ENCODE peak calls at places on chromosomes 16 and 17, in ten cellular contexts. One of them, this sample, is unnamed.

GRCh38 chr16:53052519-53053501 is at the start of gene CHD9NB:
- DNase-seq in tibial artery: no peak
- DNase-seq in A549: peak
- DNase-seq in endothelial cell of umbilical vein: peak
- DNase-seq in AG10803: peak
- DNase-seq in gastrocnemius medialis: no peak
- DNase-seq in HepG2: peak
- DNase-seq in fibroblast of lung: peak
- DNase-seq in BE2C: peak
- DNase-seq in neural progenitor cell: no peak
- DNase-seq in this sample: peak

GRCh38 chr16:491225-491919 is 36.1 kb upstream of the CAPN15 start:
- DNase-seq in tibial artery: no peak
- DNase-seq in A549: no peak
- DNase-seq in endothelial cell of umbilical vein: no peak
- DNase-seq in AG10803: no peak
- DNase-seq in gastrocnemius medialis: no peak
- DNase-seq in HepG2: no peak
- DNase-seq in fibroblast of lung: no peak
- DNase-seq in BE2C: no peak
- DNase-seq in neural progenitor cell: no peak
- DNase-seq in this sample: no peak

GRCh38 chr17:4559851-4560820 is at the start of gene GGT6:
- DNase-seq in tibial artery: no peak
- DNase-seq in A549: no peak
- DNase-seq in endothelial cell of umbilical vein: no peak
- DNase-seq in AG10803: no peak
- DNase-seq in gastrocnemius medialis: no peak
- DNase-seq in HepG2: no peak
- DNase-seq in fibroblast of lung: no peak
- DNase-seq in BE2C: no peak
- DNase-seq in neural progenitor cell: no peak
- DNase-seq in this sample: no peak

GRCh38 chr16:24309222-24309905 is 53.2 kb downstream of the CACNG3 start:
- DNase-seq in tibial artery: no peak
- DNase-seq in A549: peak
- DNase-seq in endothelial cell of umbilical vein: peak
- DNase-seq in AG10803: peak
- DNase-seq in gastrocnemius medialis: no peak
- DNase-seq in HepG2: peak
- DNase-seq in fibroblast of lung: peak
- DNase-seq in BE2C: peak
- DNase-seq in neural progenitor cell: peak
- DNase-seq in this sample: peak

GRCh38 chr17:78970834-78971763 is 8.6 kb downstream of the LGALS3BP start:
- DNase-seq in tibial artery: peak
- DNase-seq in A549: peak
- DNase-seq in endothelial cell of umbilical vein: peak
- DNase-seq in AG10803: peak
- DNase-seq in gastrocnemius medialis: peak
- DNase-seq in HepG2: peak
- DNase-seq in fibroblast of lung: peak
- DNase-seq in BE2C: peak
- DNase-seq in neural progenitor cell: peak
- DNase-seq in this sample: peak

GRCh38 chr17:2704031-2704889 is 7.3 kb downstream of the CLUH start:
- DNase-seq in tibial artery: peak
- DNase-seq in A549: no peak
- DNase-seq in endothelial cell of umbilical vein: no peak
- DNase-seq in AG10803: no peak
- DNase-seq in gastrocnemius medialis: peak
- DNase-seq in HepG2: no peak
- DNase-seq in fibroblast of lung: no peak
- DNase-seq in BE2C: no peak
- DNase-seq in neural progenitor cell: no peak
- DNase-seq in this sample: no peak

GRCh38 chr17:66664336-66664735 is 170.6 kb upstream of the CACNG5 start:
- DNase-seq in tibial artery: no peak
- DNase-seq in A549: no peak
- DNase-seq in endothelial cell of umbilical vein: no peak
- DNase-seq in AG10803: no peak
- DNase-seq in gastrocnemius medialis: no peak
- DNase-seq in HepG2: no peak
- DNase-seq in fibroblast of lung: no peak
- DNase-seq in BE2C: no peak
- DNase-seq in neural progenitor cell: no peak
- DNase-seq in this sample: no peak

GRCh38 chr17:33730131-33730530 is 437.0 kb upstream of the ASIC2 start:
- DNase-seq in tibial artery: no peak
- DNase-seq in A549: no peak
- DNase-seq in endothelial cell of umbilical vein: no peak
- DNase-seq in AG10803: no peak
- DNase-seq in gastrocnemius medialis: no peak
- DNase-seq in HepG2: no peak
- DNase-seq in fibroblast of lung: no peak
- DNase-seq in BE2C: no peak
- DNase-seq in neural progenitor cell: no peak
- DNase-seq in this sample: no peak

DNA sequence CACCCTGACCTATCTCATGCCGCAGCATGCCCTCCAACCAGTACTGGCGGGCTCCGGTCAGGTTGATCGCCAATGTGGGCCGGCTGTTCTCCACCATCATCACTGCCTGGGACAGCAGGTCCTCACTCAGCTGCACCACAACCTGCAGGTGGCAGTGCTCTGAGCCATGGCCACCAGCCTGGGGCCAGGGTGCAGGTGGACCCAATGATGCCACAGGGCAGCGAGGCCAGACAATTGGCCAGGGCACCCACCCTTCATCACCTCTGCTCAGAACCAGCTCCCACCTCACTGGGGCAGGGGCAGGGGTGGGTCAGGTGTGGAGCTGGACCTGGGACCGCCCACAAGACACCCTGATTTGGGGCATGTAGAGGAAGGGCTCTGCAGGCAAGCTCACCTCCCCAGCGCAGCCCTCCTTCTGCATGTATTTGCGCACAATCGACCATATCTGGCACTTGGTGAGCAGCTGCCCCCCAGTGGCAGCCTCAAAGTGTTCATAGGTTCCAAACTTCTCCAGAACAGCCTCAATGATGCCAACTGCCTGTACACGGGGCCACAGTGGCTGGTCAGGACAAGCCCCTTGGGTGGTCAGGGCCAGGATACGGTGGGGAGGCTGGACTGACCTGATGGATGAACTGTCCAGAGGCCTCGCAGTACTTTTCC is 4.2 kb downstream of the MATCAP1 start:
- DNase-seq in tibial artery: no peak
- DNase-seq in A549: peak
- DNase-seq in endothelial cell of umbilical vein: no peak
- DNase-seq in AG10803: no peak
- DNase-seq in gastrocnemius medialis: no peak
- DNase-seq in HepG2: no peak
- DNase-seq in fibroblast of lung: no peak
- DNase-seq in BE2C: no peak
- DNase-seq in neural progenitor cell: no peak
- DNase-seq in this sample: no peak
- TF ChIP-seq CTCF in tibial artery: no peak
- TF ChIP-seq CTCF in A549: peak
- TF ChIP-seq CTCF in endothelial cell of umbilical vein: no peak
- TF ChIP-seq CTCF in AG10803: peak
- TF ChIP-seq CTCF in gastrocnemius medialis: no peak
- TF ChIP-seq CTCF in HepG2: peak
- TF ChIP-seq CTCF in fibroblast of lung: peak
- TF ChIP-seq CTCF in BE2C: peak
- TF ChIP-seq CTCF in neural progenitor cell: peak
- TF ChIP-seq CTCF in this sample: peak

DNA sequence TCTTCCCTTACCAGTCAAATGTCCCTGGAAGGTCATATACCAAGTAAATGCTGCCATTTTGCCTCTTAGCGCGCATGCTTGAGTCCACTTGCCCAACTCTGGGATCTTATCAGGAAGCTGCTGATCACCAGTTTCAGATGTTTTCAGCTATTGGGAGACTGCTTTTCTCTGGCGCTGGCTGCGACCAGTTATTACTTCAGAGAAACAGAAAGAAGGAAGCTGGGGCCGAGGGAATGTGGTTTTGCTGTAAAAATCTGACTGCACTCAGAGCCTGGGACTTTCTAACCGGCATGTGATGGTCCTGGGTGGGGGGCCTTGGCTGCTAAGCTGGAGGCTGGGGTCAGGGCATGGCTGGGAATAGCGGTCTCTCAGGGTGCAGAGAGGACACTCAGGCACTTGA is 145.6 kb downstream of the CYLD start:
- DNase-seq in tibial artery: no peak
- DNase-seq in A549: no peak
- DNase-seq in endothelial cell of umbilical vein: no peak
- DNase-seq in AG10803: no peak
- DNase-seq in gastrocnemius medialis: no peak
- DNase-seq in HepG2: no peak
- DNase-seq in fibroblast of lung: no peak
- DNase-seq in BE2C: no peak
- DNase-seq in neural progenitor cell: no peak
- DNase-seq in this sample: no peak
- TF ChIP-seq CTCF in tibial artery: no peak
- TF ChIP-seq CTCF in A549: no peak
- TF ChIP-seq CTCF in endothelial cell of umbilical vein: no peak
- TF ChIP-seq CTCF in AG10803: no peak
- TF ChIP-seq CTCF in gastrocnemius medialis: no peak
- TF ChIP-seq CTCF in HepG2: no peak
- TF ChIP-seq CTCF in fibroblast of lung: no peak
- TF ChIP-seq CTCF in BE2C: no peak
- TF ChIP-seq CTCF in neural progenitor cell: no peak
- TF ChIP-seq CTCF in this sample: no peak

GRCh38 chr16:77437859-77438258 is 3.0 kb upstream of the ADAMTS18 start:
- DNase-seq in tibial artery: no peak
- DNase-seq in A549: peak
- DNase-seq in endothelial cell of umbilical vein: peak
- DNase-seq in AG10803: peak
- DNase-seq in gastrocnemius medialis: no peak
- DNase-seq in HepG2: no peak
- DNase-seq in fibroblast of lung: no peak
- DNase-seq in BE2C: no peak
- DNase-seq in neural progenitor cell: peak
- DNase-seq in this sample: peak
- TF ChIP-seq CTCF in tibial artery: no peak
- TF ChIP-seq CTCF in A549: peak
- TF ChIP-seq CTCF in endothelial cell of umbilical vein: peak
- TF ChIP-seq CTCF in AG10803: peak
- TF ChIP-seq CTCF in gastrocnemius medialis: no peak
- TF ChIP-seq CTCF in HepG2: peak
- TF ChIP-seq CTCF in fibroblast of lung: peak
- TF ChIP-seq CTCF in BE2C: no peak
- TF ChIP-seq CTCF in neural progenitor cell: peak
- TF ChIP-seq CTCF in this sample: peak

DNA sequence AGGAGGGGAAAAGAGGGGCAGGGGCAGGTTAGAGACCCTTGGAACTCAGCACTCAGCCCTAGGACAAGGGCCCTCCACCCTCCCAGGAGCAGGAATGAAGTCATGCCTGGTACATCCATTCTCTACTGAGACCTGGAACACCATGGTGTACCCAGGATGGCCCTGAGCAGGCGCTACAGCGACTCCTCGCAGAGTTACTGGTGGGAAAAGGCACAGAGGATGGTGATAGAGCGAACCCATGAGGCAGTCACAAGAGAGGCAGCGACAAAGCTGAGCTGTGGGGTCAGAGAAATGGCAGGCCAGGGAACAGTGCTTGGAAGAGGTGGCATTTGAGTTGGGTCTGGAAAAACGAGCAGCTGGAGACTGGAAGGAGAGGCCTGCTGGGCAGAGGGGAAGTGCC is 37.5 kb downstream of the SRCIN1 start:
- DNase-seq in tibial artery: no peak
- DNase-seq in A549: no peak
- DNase-seq in endothelial cell of umbilical vein: no peak
- DNase-seq in AG10803: no peak
- DNase-seq in gastrocnemius medialis: no peak
- DNase-seq in HepG2: no peak
- DNase-seq in fibroblast of lung: no peak
- DNase-seq in BE2C: no peak
- DNase-seq in neural progenitor cell: peak
- DNase-seq in this sample: no peak
- TF ChIP-seq CTCF in tibial artery: no peak
- TF ChIP-seq CTCF in A549: no peak
- TF ChIP-seq CTCF in endothelial cell of umbilical vein: no peak
- TF ChIP-seq CTCF in AG10803: no peak
- TF ChIP-seq CTCF in gastrocnemius medialis: no peak
- TF ChIP-seq CTCF in HepG2: peak
- TF ChIP-seq CTCF in fibroblast of lung: no peak
- TF ChIP-seq CTCF in BE2C: peak
- TF ChIP-seq CTCF in neural progenitor cell: peak
- TF ChIP-seq CTCF in this sample: no peak

DNA sequence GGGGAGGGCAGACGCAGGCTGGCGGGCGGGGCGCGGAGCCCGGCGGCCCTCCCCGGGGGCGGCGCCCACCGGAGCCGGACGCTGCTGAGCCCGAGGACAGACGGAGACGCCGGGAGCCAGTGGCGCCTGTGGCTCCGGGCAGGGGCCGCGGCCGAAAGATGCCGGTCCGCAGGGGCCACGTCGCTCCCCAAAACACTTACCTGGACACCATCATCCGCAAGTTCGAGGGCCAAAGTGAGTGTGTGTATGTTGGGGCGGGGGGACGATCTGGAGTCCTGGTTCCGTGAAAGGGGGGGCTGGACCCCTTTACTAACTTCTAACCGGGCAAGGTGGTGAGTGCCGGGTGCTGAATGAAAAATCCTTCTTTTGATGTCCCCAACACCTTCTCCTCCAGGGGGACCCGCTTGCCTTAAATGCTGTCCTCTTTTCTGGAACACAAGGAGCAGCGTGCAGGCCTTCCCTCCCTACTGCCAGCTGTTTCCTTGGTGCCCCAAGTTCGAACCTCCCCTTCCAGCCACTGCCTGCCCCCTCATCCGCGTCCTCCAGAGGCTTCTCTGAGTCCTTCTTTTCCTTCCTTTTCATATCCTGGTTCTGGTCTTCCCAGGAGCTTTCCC is at the start of gene KCNH6:
- DNase-seq in tibial artery: no peak
- DNase-seq in A549: no peak
- DNase-seq in endothelial cell of umbilical vein: no peak
- DNase-seq in AG10803: no peak
- DNase-seq in gastrocnemius medialis: no peak
- DNase-seq in HepG2: no peak
- DNase-seq in fibroblast of lung: peak
- DNase-seq in BE2C: no peak
- DNase-seq in neural progenitor cell: peak
- DNase-seq in this sample: no peak
- TF ChIP-seq CTCF in tibial artery: no peak
- TF ChIP-seq CTCF in A549: no peak
- TF ChIP-seq CTCF in endothelial cell of umbilical vein: no peak
- TF ChIP-seq CTCF in AG10803: no peak
- TF ChIP-seq CTCF in gastrocnemius medialis: no peak
- TF ChIP-seq CTCF in HepG2: no peak
- TF ChIP-seq CTCF in fibroblast of lung: no peak
- TF ChIP-seq CTCF in BE2C: peak
- TF ChIP-seq CTCF in neural progenitor cell: peak
- TF ChIP-seq CTCF in this sample: no peak

This sample was measured in fibroblast of mammary gland.